ENCODE peak calls at places on chromosomes 4 and X, in nine cellular contexts. N is DMS153; P is PC-9; Q is activated naive CD8-positive, alpha-beta T cell treated with anti-CD3 and anti-CD28 coated beads for 36 hours; C is transverse colon; Y is IMR-90; G is activated CD8-positive, alpha-beta memory T cell treated with anti-CD3 and anti-CD28 coated beads, Interleukin-2, amount 50 U/mL, for 4 hours; L is GM13977; S is H1. B is an unnamed sample.

GRCh38 chr4:113979157-113979972 is at the start of gene ARSJ:
- DNase-seq in S (peak), Y (peak), P (no peak), L (peak), G (peak), N (peak), C (peak), Q (peak), B (peak)

GRCh38 chrX:148620023-148620422 is 119.6 kb downstream of the AFF2 start:
- DNase-seq in N (no peak), S (no peak), G (no peak), P (no peak), Y (no peak), C (no peak), Q (no peak), L (no peak), B (no peak)

GRCh38 chrX:48971325-48972213 is at the start of gene KCND1:
- DNase-seq in Q (peak), S (peak), G (no peak), C (peak), Y (peak), P (no peak), N (no peak), L (no peak), B (no peak)

GRCh38 chrX:50638123-50638522 is 167.5 kb upstream of the DGKK start:
- DNase-seq in P (no peak), L (no peak), G (no peak), N (no peak), Q (peak), Y (no peak), C (no peak), S (no peak), B (no peak)

GRCh38 chr4:152112887-152113286 is 352.1 kb upstream of the GATB start:
- DNase-seq in Y (no peak), N (no peak), S (no peak), C (no peak), L (no peak), Q (no peak), G (no peak), P (no peak), B (no peak)

GRCh38 chr4:185872747-185873380 is 60.9 kb upstream of the SORBS2 start:
- DNase-seq in G (no peak), N (no peak), C (no peak), S (no peak), P (no peak), Y (peak), Q (no peak), L (no peak), B (no peak)

GRCh38 chrX:150062292-150063137 is 124.2 kb upstream of the EOLA2 start:
- DNase-seq in P (peak), N (peak), S (no peak), L (no peak), C (peak), Q (no peak), Y (peak), G (no peak), B (peak)

GRCh38 chrX:34053931-34054330 is 78.2 kb downstream of the FAM47A start:
- DNase-seq in C (no peak), N (no peak), L (no peak), S (peak), G (no peak), Q (no peak), P (no peak), Y (no peak), B (no peak)

GRCh38 chr4:119025440-119025839 is 110.2 kb upstream of the MYOZ2 start:
- DNase-seq in G (no peak), Q (no peak), S (no peak), P (peak), N (no peak), L (no peak), C (peak), Y (peak), B (no peak)

GRCh38 chrX:65750674-65751469 is 83.4 kb downstream of the MSN start:
- DNase-seq in P (no peak), G (no peak), S (no peak), C (peak), N (no peak), L (no peak), Y (no peak), Q (peak), B (no peak)

GRCh38 chrX:150547511-150548115 is 20.8 kb upstream of the MTM1 start:
- DNase-seq in Q (peak), C (peak), G (no peak), S (peak), N (peak), Y (no peak), P (no peak), L (peak), B (no peak)

GRCh38 chrX:97705936-97706335 is 822.2 kb downstream of the RPA4 start:
- DNase-seq in L (no peak), P (no peak), S (no peak), C (no peak), G (no peak), N (no peak), Y (peak), Q (no peak), B (no peak)

GRCh38 chr4:44545781-44546180 is 97.2 kb upstream of the KCTD8 start:
- DNase-seq in Y (no peak), P (no peak), N (no peak), C (no peak), S (no peak), L (no peak), G (no peak), Q (no peak), B (no peak)

GRCh38 chrX:10077425-10078188 is 79.2 kb upstream of the CLCN4 start:
- DNase-seq in Q (no peak), C (no peak), L (no peak), P (no peak), G (no peak), S (no peak), Y (peak), N (no peak), B (no peak)

GRCh38 chr4:86280246-86280645 is 79.6 kb downstream of the MAPK10 start:
- DNase-seq in G (no peak), Y (no peak), C (no peak), L (no peak), N (no peak), P (no peak), Q (no peak), S (no peak), B (no peak)

GRCh38 chrX:109902665-109903064 is 100.2 kb upstream of the TMEM164 start:
- DNase-seq in P (no peak), C (no peak), G (no peak), Y (peak), L (no peak), Q (no peak), N (no peak), S (no peak), B (no peak)

GRCh38 chr4:27027428-27027827 is 166.8 kb downstream of the STIM2 start:
- DNase-seq in Q (no peak), Y (no peak), P (no peak), G (no peak), N (no peak), C (no peak), S (no peak), L (no peak), B (no peak)

GRCh38 chr4:27929141-27929540 is 1068.5 kb downstream of the STIM2 start:
- DNase-seq in C (no peak), S (no peak), P (no peak), N (no peak), G (no peak), Q (no peak), L (no peak), Y (no peak), B (no peak)

GRCh38 chr4:90415116-90415515 is 287.9 kb downstream of the CCSER1 start:
- DNase-seq in S (no peak), C (no peak), P (no peak), L (no peak), Y (no peak), Q (no peak), G (no peak), N (no peak), B (no peak)

GRCh38 chr4:1675136-1675801 is 8.8 kb downstream of the FAM53A start:
- DNase-seq in S (no peak), Q (no peak), N (no peak), G (no peak), C (no peak), Y (no peak), L (no peak), P (no peak), B (no peak)

GRCh38 chrX:48956728-48957414 is 536 bp downstream of the OTUD5 start:
- DNase-seq in N (no peak), G (peak), P (no peak), Q (peak), C (peak), Y (no peak), L (no peak), S (no peak), B (no peak)

GRCh38 chrX:56226980-56227379 is 5.2 kb upstream of the KLF8 start:
- DNase-seq in G (no peak), L (no peak), P (no peak), N (no peak), C (no peak), Y (no peak), S (no peak), Q (no peak), B (no peak)

GRCh38 chrX:10859353-10859752 is 239.0 kb upstream of the MID1 start:
- DNase-seq in Y (no peak), G (no peak), Q (no peak), P (no peak), N (no peak), L (no peak), S (no peak), C (no peak), B (no peak)

GRCh38 chrX:50643525-50644137 is 170.4 kb downstream of the SHROOM4 start:
- DNase-seq in N (no peak), P (no peak), L (no peak), S (no peak), Y (no peak), Q (no peak), C (no peak), G (no peak), B (no peak)

GRCh38 chrX:46376246-46376885 is 168.9 kb downstream of the ZNF674 start:
- DNase-seq in L (peak), P (peak), S (no peak), Q (peak), Y (peak), N (peak), C (peak), G (no peak), B (no peak)

GRCh38 chr4:53914313-53915016 is 149.9 kb downstream of the CHIC2 start:
- DNase-seq in Y (peak), N (no peak), P (peak), S (no peak), C (no peak), L (no peak), Q (no peak), G (no peak), B (no peak)

GRCh38 chrX:131709553-131709952 is 165.7 kb downstream of the OR13H1 start:
- DNase-seq in S (no peak), P (no peak), C (no peak), L (no peak), N (no peak), Y (no peak), Q (no peak), G (no peak), B (no peak)

GRCh38 chr4:113540859-113541258 is 220.7 kb downstream of the CAMK2D start:
- DNase-seq in Q (peak), Y (peak), G (peak), L (no peak), C (no peak), N (no peak), P (no peak), S (no peak), B (no peak)

GRCh38 chrX:119292445-119292844 is 56.4 kb downstream of the PGRMC1 start:
- DNase-seq in S (no peak), N (no peak), P (no peak), Q (no peak), G (no peak), L (no peak), C (no peak), Y (no peak), B (no peak)

B was measured in SHP77 treated with DMSO at 0.1 percent for 48 hours.